ENCODE peak calls at places on chromosomes 2 and 18, in five cellular contexts. U is lung microvascular endothelial cell; X is Right ventricle myocardium superior; A is KG1; T is CD4-positive, alpha-beta memory T cell. R is an unnamed sample.

GRCh38 chr18:46632401-46633089 is 24.5 kb downstream of the LOXHD1 start:
- DNase-seq in U (peak; percentile 12), X (no peak), A (no peak), T (no peak), R (no peak)

GRCh38 chr2:230586328-230586982 is 126.2 kb upstream of the CAB39 start:
- DNase-seq in U (peak; percentile 23), X (no peak), A (no peak), T (no peak), R (no peak)

GRCh38 chr2:135839713-135840112 is 2.7 kb upstream of the LCT start:
- DNase-seq in U (peak; percentile 63), X (no peak), A (no peak), T (no peak), R (no peak)

GRCh38 chr18:54671291-54671881 is 80.3 kb downstream of the DYNAP start:
- DNase-seq in U (peak; percentile 48), X (no peak), A (peak; percentile 20), T (peak; percentile 15), R (no peak)

GRCh38 chr2:27960237-27960912 is 69.8 kb downstream of the BABAM2 start:
- DNase-seq in U (peak; percentile 59), X (no peak), A (peak; percentile 34), T (peak; percentile 32), R (peak; percentile 60)

GRCh38 chr18:36328916-36329315 is 31.4 kb downstream of the FHOD3 start:
- DNase-seq in U (no peak), X (no peak), A (no peak), T (no peak), R (no peak)

GRCh38 chr2:99317156-99317872 is 16.3 kb upstream of the LYG1 start:
- DNase-seq in U (no peak), X (no peak), A (no peak), T (no peak), R (no peak)

GRCh38 chr18:79046522-79046921 is 22.7 kb upstream of the ATP9B start:
- DNase-seq in U (no peak), X (no peak), A (no peak), T (no peak), R (no peak)

GRCh38 chr2:158923180-158923594 is 45.3 kb upstream of the TANC1 start:
- DNase-seq in U (no peak), X (no peak), A (no peak), T (no peak), R (no peak)

GRCh38 chr18:25827961-25828561 is 262.4 kb downstream of the SS18 start:
- DNase-seq in U (no peak), X (no peak), A (no peak), T (no peak), R (no peak)

GRCh38 chr18:25223899-25224607 is 127.9 kb downstream of the ZNF521 start:
- DNase-seq in U (no peak), X (peak; percentile 46), A (no peak), T (no peak), R (no peak)

GRCh38 chr2:120307482-120307881 is 38.5 kb upstream of the INHBB start:
- DNase-seq in U (no peak), X (no peak), A (no peak), T (no peak), R (no peak)

GRCh38 chr2:18651842-18652774 is 62.7 kb upstream of the NT5C1B start:
- DNase-seq in U (no peak), X (no peak), A (no peak), T (no peak), R (no peak)

GRCh38 chr2:189142893-189143759 is 36.4 kb downstream of the COL5A2 start:
- DNase-seq in U (peak; percentile 42), X (no peak), A (peak; percentile 5), T (peak; percentile 52), R (peak; percentile 51)

GRCh38 chr2:29235411-29235810 is 120.2 kb downstream of the CLIP4 start:
- DNase-seq in U (no peak), X (no peak), A (no peak), T (no peak), R (no peak)

R was measured in DND-41.